ENCODE peak calls at places on chromosomes 12 and 14, in nine cellular contexts. One of them, this sample, is unnamed. For H3K9me3, the result is how much of the 10 kb centered on the place peaks cover.

GRCh38 chr12:87928046-87928445 is 101.2 kb downstream of the C12orf50 start:
- DNase-seq in tibial nerve: no peak
- DNase-seq in ovary: no peak
- DNase-seq in right lobe of liver: no peak
- DNase-seq in IMR-90: peak
- DNase-seq in body of pancreas: no peak
- DNase-seq in transverse colon: no peak
- DNase-seq in suprapubic skin: no peak
- DNase-seq in A549: no peak
- DNase-seq in this sample: no peak

GRCh38 chr14:56195727-56196126 is 77.5 kb downstream of the PELI2 start:
- DNase-seq in right lobe of liver: no peak
- DNase-seq in suprapubic skin: no peak
- DNase-seq in transverse colon: peak
- DNase-seq in IMR-90: peak
- DNase-seq in body of pancreas: peak
- DNase-seq in ovary: no peak
- DNase-seq in tibial nerve: peak
- DNase-seq in A549: no peak
- DNase-seq in this sample: no peak

GRCh38 chr12:64029013-64029857 is 184.7 kb downstream of the SRGAP1 start:
- DNase-seq in tibial nerve: no peak
- DNase-seq in transverse colon: no peak
- DNase-seq in ovary: no peak
- DNase-seq in right lobe of liver: no peak
- DNase-seq in suprapubic skin: no peak
- DNase-seq in IMR-90: peak
- DNase-seq in A549: no peak
- DNase-seq in body of pancreas: no peak
- DNase-seq in this sample: no peak

GRCh38 chr14:39376671-39377403 is 55.4 kb downstream of the FBXO33 start:
- DNase-seq in ovary: no peak
- DNase-seq in body of pancreas: no peak
- DNase-seq in transverse colon: no peak
- DNase-seq in A549: peak
- DNase-seq in suprapubic skin: no peak
- DNase-seq in right lobe of liver: no peak
- DNase-seq in IMR-90: peak
- DNase-seq in tibial nerve: no peak
- DNase-seq in this sample: no peak

GRCh38 chr12:80509781-80510556 is 65.9 kb downstream of the PTPRQ start:
- DNase-seq in IMR-90: peak
- DNase-seq in suprapubic skin: no peak
- DNase-seq in transverse colon: no peak
- DNase-seq in A549: no peak
- DNase-seq in ovary: no peak
- DNase-seq in tibial nerve: no peak
- DNase-seq in body of pancreas: no peak
- DNase-seq in right lobe of liver: no peak
- DNase-seq in this sample: no peak

GRCh38 chr12:17020765-17021164 is 414.8 kb upstream of the LMO3 start:
- DNase-seq in A549: no peak
- DNase-seq in body of pancreas: no peak
- DNase-seq in suprapubic skin: no peak
- DNase-seq in IMR-90: no peak
- DNase-seq in right lobe of liver: no peak
- DNase-seq in tibial nerve: no peak
- DNase-seq in ovary: no peak
- DNase-seq in transverse colon: no peak
- DNase-seq in this sample: no peak

GRCh38 chr12:108694812-108695278 is 36.5 kb downstream of the CORO1C start:
- DNase-seq in ovary: no peak
- DNase-seq in transverse colon: no peak
- DNase-seq in tibial nerve: no peak
- DNase-seq in IMR-90: peak
- DNase-seq in body of pancreas: no peak
- DNase-seq in right lobe of liver: no peak
- DNase-seq in suprapubic skin: no peak
- DNase-seq in A549: no peak
- DNase-seq in this sample: no peak

GRCh38 chr12:109098671-109099070 is 1.3 kb downstream of the UNG start:
- DNase-seq in IMR-90: no peak
- DNase-seq in transverse colon: no peak
- DNase-seq in A549: no peak
- DNase-seq in tibial nerve: no peak
- DNase-seq in ovary: no peak
- DNase-seq in body of pancreas: no peak
- DNase-seq in suprapubic skin: peak
- DNase-seq in right lobe of liver: peak
- DNase-seq in this sample: peak

GRCh38 chr12:46071769-46072624 is 81.6 kb upstream of the SCAF11 start:
- DNase-seq in right lobe of liver: peak
- DNase-seq in body of pancreas: peak
- DNase-seq in suprapubic skin: no peak
- DNase-seq in A549: peak
- DNase-seq in tibial nerve: peak
- DNase-seq in ovary: peak
- DNase-seq in transverse colon: peak
- DNase-seq in IMR-90: peak
- DNase-seq in this sample: peak

GRCh38 chr14:100892496-100893227 is 10.9 kb downstream of the RTL1 start:
- DNase-seq in body of pancreas: no peak
- DNase-seq in suprapubic skin: peak
- DNase-seq in transverse colon: peak
- DNase-seq in IMR-90: no peak
- DNase-seq in tibial nerve: no peak
- DNase-seq in A549: no peak
- DNase-seq in right lobe of liver: peak
- DNase-seq in ovary: peak
- DNase-seq in this sample: no peak

GRCh38 chr12:1877169-1877878 is 41.1 kb downstream of the CACNA2D4 start:
- DNase-seq in A549: no peak
- DNase-seq in suprapubic skin: no peak
- DNase-seq in tibial nerve: peak
- DNase-seq in body of pancreas: no peak
- DNase-seq in ovary: no peak
- DNase-seq in transverse colon: no peak
- DNase-seq in right lobe of liver: no peak
- DNase-seq in IMR-90: no peak
- DNase-seq in this sample: no peak

GRCh38 chr14:31449136-31449535 is 8.2 kb downstream of the DTD2 start:
- DNase-seq in tibial nerve: no peak
- DNase-seq in transverse colon: no peak
- DNase-seq in suprapubic skin: no peak
- DNase-seq in right lobe of liver: no peak
- DNase-seq in A549: no peak
- DNase-seq in IMR-90: no peak
- DNase-seq in body of pancreas: no peak
- DNase-seq in ovary: no peak
- DNase-seq in this sample: no peak

GRCh38 chr12:44015333-44015941 is 179.6 kb downstream of the TMEM117 start:
- DNase-seq in A549: peak
- DNase-seq in IMR-90: peak
- DNase-seq in body of pancreas: no peak
- DNase-seq in right lobe of liver: no peak
- DNase-seq in transverse colon: no peak
- DNase-seq in tibial nerve: no peak
- DNase-seq in suprapubic skin: no peak
- DNase-seq in ovary: no peak
- DNase-seq in this sample: no peak

DNA sequence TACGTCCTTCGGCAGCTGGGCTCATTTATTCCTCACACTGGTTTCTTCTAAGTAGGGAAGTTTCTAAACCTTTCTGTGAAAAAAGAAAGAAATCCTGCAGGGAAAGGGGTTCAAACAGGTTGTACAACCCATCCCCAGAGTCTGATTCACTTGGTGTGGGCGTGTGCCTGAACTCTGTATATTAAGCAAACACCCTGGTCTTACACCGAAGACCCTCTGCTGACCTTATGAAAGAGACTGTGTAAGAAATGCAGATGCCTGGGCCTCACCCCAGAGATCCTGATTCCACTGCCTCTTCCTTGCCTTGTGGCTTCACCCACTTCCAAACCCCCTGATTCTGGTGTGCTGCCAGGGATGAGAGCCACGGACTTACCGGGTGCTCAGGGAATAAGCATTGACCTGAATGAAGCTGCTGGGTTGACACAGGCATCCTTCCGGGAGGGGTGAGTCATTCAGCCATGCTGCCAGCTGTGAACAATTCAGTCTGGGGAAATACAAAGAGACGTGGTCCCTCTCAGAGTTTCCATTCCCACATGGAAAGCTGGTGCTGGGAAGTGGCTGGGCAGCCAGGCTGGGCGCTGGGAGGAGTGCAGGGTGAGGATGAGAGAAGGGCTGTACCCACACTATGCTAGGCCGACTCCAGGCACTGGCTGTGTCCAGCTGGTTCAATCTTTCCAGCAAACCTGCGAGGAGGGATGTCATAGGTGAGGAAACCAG is 26.5 kb upstream of the ACTN1 start:
- DNase-seq in A549: peak
- DNase-seq in transverse colon: peak
- DNase-seq in suprapubic skin: no peak
- DNase-seq in tibial nerve: peak
- DNase-seq in IMR-90: peak
- DNase-seq in ovary: peak
- DNase-seq in body of pancreas: peak
- DNase-seq in right lobe of liver: no peak
- DNase-seq in this sample: no peak
- H3K27ac ChIP-seq in A549: peak
- H3K27ac ChIP-seq in transverse colon: no peak
- H3K27ac ChIP-seq in suprapubic skin: no peak
- H3K27ac ChIP-seq in tibial nerve: peak
- H3K27ac ChIP-seq in IMR-90: peak
- H3K27ac ChIP-seq in ovary: no peak
- H3K27ac ChIP-seq in body of pancreas: no peak
- H3K27ac ChIP-seq in right lobe of liver: no peak
- H3K27ac ChIP-seq in this sample: no peak

GRCh38 chr12:62772556-62772955 is 162.4 kb downstream of the PPM1H start:
- DNase-seq in suprapubic skin: no peak
- DNase-seq in tibial nerve: no peak
- DNase-seq in body of pancreas: no peak
- DNase-seq in transverse colon: no peak
- DNase-seq in IMR-90: peak
- DNase-seq in ovary: no peak
- DNase-seq in right lobe of liver: no peak
- DNase-seq in A549: no peak
- DNase-seq in this sample: no peak
- H3K9me3 ChIP-seq in suprapubic skin: under half
- H3K9me3 ChIP-seq in tibial nerve: under half
- H3K9me3 ChIP-seq in body of pancreas: under half
- H3K9me3 ChIP-seq in transverse colon: under half
- H3K9me3 ChIP-seq in IMR-90: under half
- H3K9me3 ChIP-seq in ovary: under half
- H3K9me3 ChIP-seq in right lobe of liver: under half
- H3K9me3 ChIP-seq in A549: under half
- H3K9me3 ChIP-seq in this sample: under half

GRCh38 chr14:87686736-87687135 is 306.2 kb downstream of the GALC start:
- DNase-seq in A549: no peak
- DNase-seq in suprapubic skin: no peak
- DNase-seq in right lobe of liver: no peak
- DNase-seq in tibial nerve: no peak
- DNase-seq in transverse colon: no peak
- DNase-seq in ovary: no peak
- DNase-seq in IMR-90: no peak
- DNase-seq in body of pancreas: no peak
- DNase-seq in this sample: no peak
- TF ChIP-seq POLR2A in A549: no peak
- TF ChIP-seq POLR2A in suprapubic skin: no peak
- TF ChIP-seq POLR2A in right lobe of liver: no peak
- TF ChIP-seq POLR2A in tibial nerve: no peak
- TF ChIP-seq POLR2A in transverse colon: no peak
- TF ChIP-seq POLR2A in ovary: no peak
- TF ChIP-seq POLR2A in IMR-90: no peak
- TF ChIP-seq POLR2A in body of pancreas: no peak
- TF ChIP-seq POLR2A in this sample: no peak

GRCh38 chr14:68295316-68295816 is 475.8 kb downstream of the RAD51B start:
- DNase-seq in ovary: peak
- DNase-seq in right lobe of liver: no peak
- DNase-seq in A549: no peak
- DNase-seq in transverse colon: peak
- DNase-seq in tibial nerve: no peak
- DNase-seq in body of pancreas: peak
- DNase-seq in IMR-90: no peak
- DNase-seq in suprapubic skin: no peak
- DNase-seq in this sample: no peak

GRCh38 chr14:68291820-68292219 is 472.2 kb downstream of the RAD51B start:
- DNase-seq in suprapubic skin: no peak
- DNase-seq in tibial nerve: no peak
- DNase-seq in right lobe of liver: no peak
- DNase-seq in IMR-90: no peak
- DNase-seq in transverse colon: no peak
- DNase-seq in A549: no peak
- DNase-seq in body of pancreas: no peak
- DNase-seq in ovary: no peak
- DNase-seq in this sample: no peak

GRCh38 chr14:68293404-68293803 is 473.8 kb downstream of the RAD51B start:
- DNase-seq in transverse colon: peak
- DNase-seq in suprapubic skin: no peak
- DNase-seq in body of pancreas: peak
- DNase-seq in IMR-90: no peak
- DNase-seq in tibial nerve: no peak
- DNase-seq in A549: no peak
- DNase-seq in right lobe of liver: no peak
- DNase-seq in ovary: no peak
- DNase-seq in this sample: no peak

GRCh38 chr14:68297011-68297410 is 477.4 kb downstream of the RAD51B start:
- DNase-seq in right lobe of liver: no peak
- DNase-seq in ovary: no peak
- DNase-seq in body of pancreas: no peak
- DNase-seq in IMR-90: no peak
- DNase-seq in suprapubic skin: no peak
- DNase-seq in tibial nerve: no peak
- DNase-seq in transverse colon: no peak
- DNase-seq in A549: no peak
- DNase-seq in this sample: no peak

DNA sequence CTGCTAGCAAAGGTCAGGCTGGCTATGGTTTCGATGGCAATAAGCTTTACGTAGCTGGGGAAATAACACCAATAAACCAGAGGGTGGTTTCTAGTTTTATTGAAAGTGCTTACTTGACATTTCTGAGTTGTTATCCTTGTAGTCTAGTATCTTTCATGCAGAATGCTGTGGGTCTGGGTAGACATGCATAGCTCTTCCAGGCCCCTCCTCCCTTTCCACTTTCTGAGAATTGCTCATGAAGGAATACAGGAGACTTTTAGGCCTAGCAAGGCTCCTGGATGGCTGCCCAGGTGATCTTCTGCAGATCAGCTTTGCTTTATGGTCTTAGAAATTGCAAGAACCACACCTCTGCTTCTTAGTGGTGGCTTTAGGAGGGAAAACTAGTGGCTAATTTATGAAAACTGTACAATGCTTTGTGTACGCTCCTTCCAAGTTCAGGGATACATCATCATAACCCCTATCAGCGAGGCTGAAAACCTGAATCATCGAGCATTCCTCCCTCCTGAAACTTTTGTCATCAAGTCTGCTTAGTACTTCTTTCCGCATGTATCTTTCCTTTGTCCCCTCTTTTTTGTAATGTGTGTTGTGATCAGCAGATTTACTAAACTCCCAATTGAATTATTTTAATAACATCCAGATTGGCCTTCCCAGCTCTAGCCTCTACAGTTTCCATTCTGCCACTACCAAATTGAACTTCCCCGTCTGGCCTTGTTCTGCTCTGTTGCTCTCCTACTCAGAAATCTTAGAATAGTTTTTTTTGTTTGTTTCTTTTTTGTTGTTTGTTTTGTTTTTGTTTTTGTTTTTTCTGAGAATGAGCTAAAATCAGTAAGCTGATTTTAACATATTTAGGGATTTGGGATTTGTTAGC is 473.1 kb downstream of the RAD51B start:
- DNase-seq in ovary: peak
- DNase-seq in suprapubic skin: no peak
- DNase-seq in right lobe of liver: no peak
- DNase-seq in body of pancreas: no peak
- DNase-seq in tibial nerve: no peak
- DNase-seq in IMR-90: no peak
- DNase-seq in transverse colon: peak
- DNase-seq in A549: no peak
- DNase-seq in this sample: no peak
- H3K27ac ChIP-seq in ovary: no peak
- H3K27ac ChIP-seq in suprapubic skin: peak
- H3K27ac ChIP-seq in right lobe of liver: no peak
- H3K27ac ChIP-seq in body of pancreas: no peak
- H3K27ac ChIP-seq in tibial nerve: peak
- H3K27ac ChIP-seq in IMR-90: no peak
- H3K27ac ChIP-seq in transverse colon: peak
- H3K27ac ChIP-seq in A549: no peak
- H3K27ac ChIP-seq in this sample: no peak